ENCODE peak calls at places on chromosomes 13 and 19, in ten cellular contexts. J, I, V, W, B, F, X, O, Q and S are unnamed samples. For H3K36me3, the result is how much of the 10 kb centered on the place peaks cover.

GRCh38 chr13:41767801-41768200 is 193.1 kb downstream of the VWA8 start:
- DNase-seq in I (no peak), O (no peak), F (no peak), V (no peak), W (no peak), J (no peak), B (no peak), Q (no peak), X (no peak), S (no peak)

GRCh38 chr19:47660435-47660832 is 51.5 kb downstream of the BICRA start:
- DNase-seq in J (no peak), B (no peak), Q (no peak), X (no peak), I (no peak), W (no peak), O (no peak), F (peak), V (no peak), S (no peak)

GRCh38 chr13:48962281-48962680 is 13.4 kb upstream of the FNDC3A start:
- DNase-seq in F (peak), V (no peak), O (no peak), B (no peak), J (no peak), Q (no peak), W (no peak), X (no peak), I (no peak), S (no peak)

GRCh38 chr13:27853871-27854270 is 61.6 kb downstream of the GSX1 start:
- DNase-seq in X (no peak), Q (no peak), W (no peak), I (no peak), F (no peak), J (no peak), O (no peak), V (no peak), B (no peak), S (no peak)

GRCh38 chr19:10399878-10400277 is 3.5 kb downstream of the CDC37 start:
- DNase-seq in I (no peak), O (no peak), F (no peak), J (no peak), V (no peak), B (no peak), Q (no peak), X (no peak), W (no peak), S (no peak)

GRCh38 chr13:113497217-113497616 is 6.7 kb upstream of the DCUN1D2 start:
- DNase-seq in Q (no peak), I (no peak), F (no peak), V (no peak), J (no peak), W (no peak), X (no peak), B (no peak), O (no peak), S (no peak)

GRCh38 chr19:56086671-56087430 is 34.2 kb downstream of the ZNF787 start:
- DNase-seq in B (no peak), X (no peak), I (no peak), F (no peak), W (no peak), V (no peak), Q (no peak), O (no peak), J (no peak), S (no peak)

GRCh38 chr13:81800433-81800832 is 1459.5 kb upstream of the SPRY2 start:
- DNase-seq in J (no peak), W (no peak), F (no peak), Q (no peak), I (no peak), B (no peak), V (no peak), O (no peak), X (no peak), S (no peak)

GRCh38 chr19:29811125-29812079 is at the start of gene CCNE1:
- DNase-seq in I (peak), O (peak), J (peak), Q (peak), X (peak), W (peak), V (peak), F (peak), B (peak), S (peak)

GRCh38 chr19:20964798-20965197 is 41.7 kb downstream of the ZNF85 start:
- DNase-seq in J (no peak), Q (no peak), F (no peak), O (peak), I (no peak), V (no peak), W (no peak), B (no peak), X (no peak), S (no peak)

GRCh38 chr19:51959791-51960190 is 26.8 kb downstream of the ZNF350 start:
- DNase-seq in J (no peak), W (no peak), Q (no peak), V (no peak), B (no peak), F (no peak), X (no peak), O (no peak), I (no peak), S (no peak)

GRCh38 chr19:14871619-14872230 is 14.2 kb downstream of the OR7A17 start:
- DNase-seq in J (no peak), O (no peak), W (no peak), Q (no peak), V (no peak), F (peak), I (no peak), X (no peak), B (no peak), S (no peak)

GRCh38 chr19:16285769-16286564 is 38.7 kb upstream of the KLF2 start:
- DNase-seq in W (no peak), V (no peak), F (peak), X (no peak), O (peak), Q (no peak), J (no peak), I (peak), B (no peak), S (no peak)

GRCh38 chr13:99040536-99041141 is 62.8 kb upstream of the DOCK9 start:
- DNase-seq in O (no peak), Q (no peak), B (no peak), W (no peak), F (peak), I (no peak), J (no peak), X (no peak), V (no peak), S (no peak)

GRCh38 chr13:94390881-94391280 is 88.6 kb downstream of the DCT start:
- DNase-seq in O (no peak), Q (no peak), J (no peak), V (no peak), X (no peak), I (no peak), B (no peak), F (no peak), W (no peak), S (no peak)

GRCh38 chr19:48635966-48636858 is 967 bp downstream of the DBP start:
- DNase-seq in X (no peak), W (peak), J (no peak), I (no peak), B (no peak), Q (no peak), O (peak), V (peak), F (no peak), S (peak)

GRCh38 chr13:50893211-50893852 is 16.3 kb upstream of the RNASEH2B start:
- DNase-seq in X (no peak), W (no peak), B (no peak), Q (no peak), F (no peak), V (no peak), I (no peak), O (no peak), J (no peak), S (no peak)

GRCh38 chr19:55368701-55369563 is 1.3 kb downstream of the IL11 start:
- DNase-seq in B (no peak), F (peak), I (no peak), X (no peak), O (no peak), Q (peak), V (no peak), W (no peak), J (no peak), S (no peak)

GRCh38 chr19:2811221-2811722 is 8.4 kb upstream of the ZNF554 start:
- DNase-seq in V (peak), J (no peak), X (no peak), F (no peak), W (no peak), O (no peak), B (no peak), I (no peak), Q (no peak), S (peak)

GRCh38 chr13:75691183-75691582 is 55.1 kb downstream of the LMO7 start:
- DNase-seq in X (no peak), W (no peak), F (peak), B (no peak), I (no peak), V (no peak), O (no peak), J (no peak), Q (no peak), S (no peak)

GRCh38 chr13:76522083-76522755 is 364.0 kb downstream of the KCTD12 start:
- DNase-seq in X (no peak), V (no peak), F (peak), B (no peak), Q (peak), W (no peak), J (no peak), I (peak), O (no peak), S (no peak)

GRCh38 chr19:38070573-38070972 is 153.4 kb downstream of the DPF1 start:
- DNase-seq in F (peak), J (no peak), B (peak), O (no peak), Q (peak), X (no peak), I (no peak), V (no peak), W (no peak), S (no peak)

GRCh38 chr19:35525873-35526272 is 2.2 kb downstream of the SBSN start:
- DNase-seq in Q (no peak), F (no peak), J (no peak), V (no peak), B (no peak), O (no peak), W (no peak), X (no peak), I (no peak), S (no peak)

GRCh38 chr13:30196025-30196424 is 111.3 kb downstream of the KATNAL1 start:
- DNase-seq in F (no peak), W (no peak), Q (peak), V (no peak), I (no peak), X (no peak), J (no peak), B (no peak), O (no peak), S (no peak)

GRCh38 chr13:93984876-93985275 is 494.6 kb downstream of the DCT start:
- DNase-seq in V (no peak), B (no peak), Q (no peak), F (no peak), X (no peak), I (no peak), J (no peak), O (no peak), W (no peak), S (no peak)

GRCh38 chr13:113566227-113566561 is 18.4 kb upstream of the TFDP1 start:
- DNase-seq in W (no peak), J (no peak), O (no peak), X (no peak), Q (no peak), V (no peak), F (no peak), B (no peak), I (no peak), S (peak)

GRCh38 chr19:1113278-1113985 is 9.6 kb downstream of the GPX4 start:
- DNase-seq in J (peak), F (peak), I (peak), B (no peak), W (peak), Q (peak), V (peak), O (peak), X (peak), S (peak)

GRCh38 chr19:1113986-1114483 is 10.2 kb downstream of the GPX4 start:
- DNase-seq in W (peak), B (no peak), V (peak), F (no peak), J (no peak), Q (no peak), I (no peak), O (no peak), X (no peak), S (no peak)

GRCh38 chr19:1117654-1118053 is 13.9 kb downstream of the GPX4 start:
- DNase-seq in J (no peak), F (no peak), X (no peak), I (no peak), W (no peak), O (no peak), Q (no peak), B (no peak), V (no peak), S (no peak)

GRCh38 chr19:1116726-1117581 is 13.2 kb downstream of the GPX4 start:
- DNase-seq in F (no peak), B (no peak), W (no peak), Q (no peak), O (no peak), X (no peak), I (no peak), V (no peak), J (no peak), S (no peak)

GRCh38 chr19:1115646-1116420 is 12.0 kb downstream of the GPX4 start:
- DNase-seq in B (no peak), Q (no peak), W (no peak), V (no peak), I (no peak), O (no peak), J (no peak), F (no peak), X (no peak), S (no peak)
- H3K36me3 ChIP-seq in B (under half), Q (half or more), W (under half), V (under half), I (under half), O (under half), J (half or more), F (under half), X (under half), S (half or more)

GRCh38 chr13:110248449-110249143 is 58.4 kb downstream of the COL4A1 start:
- DNase-seq in F (no peak), O (no peak), B (no peak), X (no peak), I (no peak), W (no peak), Q (no peak), J (no peak), V (no peak), S (no peak)
- H3K36me3 ChIP-seq in F (under half), O (under half), B (under half), X (under half), I (under half), W (under half), Q (under half), J (under half), V (under half), S (under half)

GRCh38 chr19:19300613-19301012 is 19.7 kb downstream of the SUGP1 start:
- DNase-seq in I (no peak), F (no peak), B (no peak), W (no peak), V (no peak), O (no peak), X (no peak), J (no peak), Q (no peak), S (no peak)
- H3K36me3 ChIP-seq in I (under half), F (under half), B (under half), W (under half), V (under half), O (under half), X (under half), J (half or more), Q (half or more), S (half or more)

GRCh38 chr19:41430907-41431306 is 3.7 kb upstream of the B3GNT8 start:
- DNase-seq in X (no peak), B (no peak), I (no peak), J (no peak), F (no peak), Q (no peak), O (no peak), W (no peak), V (peak), S (no peak)

GRCh38 chr19:41436664-41436951 is 3.1 kb downstream of the DMAC2 start:
- DNase-seq in B (no peak), O (no peak), X (no peak), F (no peak), I (no peak), Q (no peak), V (no peak), J (no peak), W (no peak), S (no peak)

GRCh38 chr19:41431426-41432386 is 4.5 kb upstream of the B3GNT8 start:
- DNase-seq in F (peak), B (no peak), Q (peak), X (no peak), I (no peak), O (no peak), J (no peak), W (no peak), V (peak), S (no peak)

GRCh38 chr19:41433171-41433570 is 6.0 kb upstream of the B3GNT8 start:
- DNase-seq in J (no peak), V (peak), Q (no peak), W (no peak), I (no peak), O (no peak), F (no peak), B (no peak), X (no peak), S (no peak)

GRCh38 chr19:41434450-41434849 is 5.3 kb downstream of the DMAC2 start:
- DNase-seq in V (no peak), W (no peak), Q (no peak), X (no peak), F (no peak), J (no peak), I (peak), O (no peak), B (no peak), S (no peak)
- H3K36me3 ChIP-seq in V (under half), W (under half), Q (under half), X (under half), F (under half), J (half or more), I (under half), O (under half), B (under half), S (under half)

GRCh38 chr19:27714857-27715256 is 1498.1 kb downstream of the UQCRFS1 start:
- DNase-seq in X (no peak), F (no peak), V (no peak), Q (no peak), B (no peak), O (no peak), I (no peak), J (no peak), W (no peak), S (no peak)
- H3K36me3 ChIP-seq in X (under half), F (under half), V (under half), Q (under half), B (under half), O (under half), I (under half), J (under half), W (under half), S (under half)